ENCODE peak calls at places on chromosome 13, in four cellular contexts. O, H, S and J are unnamed samples.

GRCh38 chr13:62360609-62361008 is 945.0 kb upstream of the PCDH20 start:
- DNase-seq in S (no peak), H (no peak), O (no peak), J (no peak)

GRCh38 chr13:46520188-46520587 is 32.8 kb upstream of the LRCH1 start:
- DNase-seq in O (no peak), S (no peak), H (no peak), J (no peak)

GRCh38 chr13:38045278-38046048 is 175.9 kb upstream of the TRPC4 start:
- DNase-seq in S (no peak), O (no peak), H (peak), J (no peak)

GRCh38 chr13:91158015-91158390 is 189.5 kb upstream of the MIR17HG start:
- DNase-seq in O (no peak), S (no peak), H (no peak), J (no peak)

GRCh38 chr13:27954406-27954851 is 14.7 kb downstream of the CDX2 start:
- DNase-seq in S (no peak), H (peak), O (no peak), J (no peak)

GRCh38 chr13:20547479-20547908 is 19.5 kb upstream of the IFT88 start:
- DNase-seq in S (no peak), O (no peak), H (no peak), J (no peak)

GRCh38 chr13:97411894-97412460 is 22.0 kb upstream of the RAP2A start:
- DNase-seq in S (no peak), O (no peak), H (no peak), J (no peak)

GRCh38 chr13:102226591-102226990 is 175.3 kb downstream of the FGF14 start:
- DNase-seq in H (no peak), O (no peak), S (no peak), J (no peak)

GRCh38 chr13:111598751-111599150 is 278.3 kb downstream of the TEX29 start:
- DNase-seq in S (no peak), O (no peak), H (no peak), J (no peak)

GRCh38 chr13:75635621-75636338 is at the start of gene LMO7:
- DNase-seq in H (peak), S (peak), O (no peak), J (peak)

GRCh38 chr13:113519556-113519955 is 29.0 kb upstream of the DCUN1D2 start:
- DNase-seq in O (no peak), S (no peak), H (no peak), J (no peak)

GRCh38 chr13:20772401-20773131 is 1.2 kb downstream of the EEF1AKMT1 start:
- DNase-seq in S (no peak), O (no peak), H (peak), J (no peak)

GRCh38 chr13:102344410-102344809 is 57.4 kb downstream of the FGF14 start:
- DNase-seq in O (no peak), S (no peak), H (no peak), J (no peak)

GRCh38 chr13:81874681-81875661 is 1534.0 kb upstream of the SPRY2 start:
- DNase-seq in S (no peak), O (no peak), H (no peak), J (no peak)